ENCODE peak calls at places on chromosome 18, in seven cellular contexts. C is H9, T is trophoblast cell, G is IMR-90, H is neuronal stem cell, X is mesendoderm, P is mesenchymal stem cell. A is an unnamed sample.

GRCh38 chr18:46754188-46754587 is 2.7 kb downstream of the ST8SIA5 start:
- DNase-seq in C (no peak), T (no peak), G (no peak), H (no peak), X (no peak), P (peak), A (no peak)

GRCh38 chr18:40904295-40904694 is 1050.7 kb upstream of the PIK3C3 start:
- DNase-seq in C (no peak), T (no peak), G (peak), H (no peak), X (no peak), P (no peak), A (no peak)

GRCh38 chr18:73244411-73244810 is 376.6 kb upstream of the NETO1 start:
- DNase-seq in C (no peak), T (no peak), G (peak), H (no peak), X (no peak), P (no peak), A (no peak)

GRCh38 chr18:77482190-77482928 is 232.7 kb downstream of the GALR1 start:
- DNase-seq in C (no peak), T (no peak), G (no peak), H (no peak), X (no peak), P (no peak), A (no peak)

GRCh38 chr18:59988098-59988706 is 88.4 kb downstream of the PMAIP1 start:
- DNase-seq in C (no peak), T (peak), G (peak), H (peak), X (peak), P (peak), A (no peak)

GRCh38 chr18:21000667-21001066 is 110.9 kb downstream of the ROCK1 start:
- DNase-seq in C (no peak), T (no peak), G (peak), H (no peak), X (no peak), P (no peak), A (no peak)

GRCh38 chr18:70720607-70721006 is 431.8 kb downstream of the SOCS6 start:
- DNase-seq in C (no peak), T (no peak), G (no peak), H (no peak), X (no peak), P (no peak), A (no peak)

GRCh38 chr18:77131100-77131651 is 1.4 kb downstream of the MBP start:
- DNase-seq in C (no peak), T (no peak), G (no peak), H (no peak), X (no peak), P (no peak), A (no peak)

GRCh38 chr18:58412844-58413666 is 215.8 kb downstream of the ALPK2 start:
- DNase-seq in C (no peak), T (no peak), G (no peak), H (no peak), X (no peak), P (no peak), A (no peak)

GRCh38 chr18:67735506-67735905 is 219.0 kb upstream of the DSEL start:
- DNase-seq in C (no peak), T (no peak), G (no peak), H (no peak), X (no peak), P (no peak), A (no peak)

GRCh38 chr18:11902522-11903292 is 5.4 kb downstream of the MPPE1 start:
- DNase-seq in C (no peak), T (no peak), G (peak), H (no peak), X (peak), P (no peak), A (no peak)

GRCh38 chr18:12765127-12765526 is 62.3 kb downstream of the PSMG2 start:
- DNase-seq in C (peak), T (no peak), G (no peak), H (no peak), X (peak), P (no peak), A (no peak)

GRCh38 chr18:32391126-32391525 is 79.6 kb downstream of the GAREM1 start:
- DNase-seq in C (no peak), T (no peak), G (no peak), H (no peak), X (no peak), P (no peak), A (no peak)

GRCh38 chr18:58054041-58054733 is 10.2 kb downstream of the NEDD4L start:
- DNase-seq in C (peak), T (peak), G (peak), H (no peak), X (peak), P (peak), A (no peak)

GRCh38 chr18:43271593-43272432 is 5.5 kb downstream of the SYT4 start:
- DNase-seq in C (no peak), T (no peak), G (peak), H (peak), X (peak), P (peak), A (no peak)

GRCh38 chr18:5440297-5440696 is 103.5 kb downstream of the EPB41L3 start:
- DNase-seq in C (no peak), T (no peak), G (peak), H (no peak), X (no peak), P (no peak), A (no peak)

GRCh38 chr18:23302514-23302851 is 150.6 kb upstream of the RIOK3 start:
- DNase-seq in C (no peak), T (no peak), G (no peak), H (no peak), X (no peak), P (no peak), A (no peak)

GRCh38 chr18:56575819-56576663 is 62.4 kb downstream of the TXNL1 start:
- DNase-seq in C (no peak), T (peak), G (peak), H (peak), X (peak), P (peak), A (no peak)

GRCh38 chr18:13137939-13138821 is 80.4 kb upstream of the LDLRAD4 start:
- DNase-seq in C (no peak), T (peak), G (peak), H (no peak), X (no peak), P (no peak), A (no peak)

GRCh38 chr18:36381075-36381474 is 83.6 kb downstream of the FHOD3 start:
- DNase-seq in C (no peak), T (no peak), G (no peak), H (no peak), X (no peak), P (no peak), A (no peak)

GRCh38 chr18:36378194-36378593 is 80.7 kb downstream of the FHOD3 start:
- DNase-seq in C (no peak), T (no peak), G (no peak), H (no peak), X (peak), P (no peak), A (no peak)

GRCh38 chr18:36377626-36378025 is 80.1 kb downstream of the FHOD3 start:
- DNase-seq in C (no peak), T (no peak), G (no peak), H (no peak), X (no peak), P (no peak), A (no peak)

GRCh38 chr18:36380173-36380827 is 82.8 kb downstream of the FHOD3 start:
- DNase-seq in C (no peak), T (no peak), G (no peak), H (no peak), X (no peak), P (no peak), A (no peak)

DNA sequence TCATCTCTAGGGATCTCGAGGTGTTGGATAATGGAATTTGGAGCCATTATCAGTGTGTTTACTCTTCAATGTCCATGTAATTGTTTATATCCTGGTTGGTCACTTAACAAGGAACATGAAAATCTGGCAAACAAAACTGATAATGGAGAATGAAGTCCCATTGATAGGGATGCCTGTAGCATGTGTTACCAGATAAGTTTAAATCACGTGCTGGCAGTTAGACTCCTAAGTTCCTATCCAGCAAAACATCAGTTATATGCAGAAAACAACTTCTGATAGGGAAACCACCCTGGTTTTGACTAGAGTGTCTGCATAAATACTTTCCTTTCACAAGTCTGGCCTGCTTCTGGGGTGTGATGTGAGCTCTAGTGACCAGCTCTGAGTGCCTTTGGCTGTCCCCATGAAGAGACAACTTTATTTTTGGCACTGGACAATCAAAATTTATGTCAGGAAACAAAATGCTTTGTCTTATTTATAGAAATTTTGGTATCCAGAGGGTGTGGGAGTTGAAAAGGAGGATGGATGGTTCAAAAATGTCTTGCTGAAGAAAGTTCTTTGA is 82.0 kb downstream of the FHOD3 start:
- DNase-seq in C (no peak), T (no peak), G (no peak), H (no peak), X (peak), P (no peak), A (no peak)
- H3K4ac ChIP-seq in C (no peak), T (no peak), G (no peak), H (no peak), X (no peak), P (no peak), A (no peak)

GRCh38 chr18:2697184-2697583 is 41.7 kb downstream of the SMCHD1 start:
- DNase-seq in C (no peak), T (no peak), G (no peak), H (no peak), X (no peak), P (no peak), A (no peak)

GRCh38 chr18:2687390-2688001 is 32.0 kb downstream of the SMCHD1 start:
- DNase-seq in C (no peak), T (no peak), G (no peak), H (no peak), X (no peak), P (no peak), A (no peak)

GRCh38 chr18:2692508-2692907 is 37.0 kb downstream of the SMCHD1 start:
- DNase-seq in C (no peak), T (no peak), G (no peak), H (no peak), X (no peak), P (no peak), A (no peak)
- H3K4ac ChIP-seq in C (no peak), T (no peak), G (no peak), H (no peak), X (no peak), P (no peak), A (no peak)

GRCh38 chr18:74274690-74275089 is 17.1 kb downstream of the CYB5A start:
- DNase-seq in C (no peak), T (no peak), G (no peak), H (no peak), X (no peak), P (peak), A (no peak)
- H3K4ac ChIP-seq in C (no peak), T (no peak), G (no peak), H (no peak), X (no peak), P (no peak), A (no peak)

GRCh38 chr18:79030680-79031079 is 38.5 kb upstream of the ATP9B start:
- DNase-seq in C (no peak), T (no peak), G (no peak), H (no peak), X (no peak), P (no peak), A (no peak)
- H3K4ac ChIP-seq in C (no peak), T (no peak), G (no peak), H (no peak), X (no peak), P (no peak), A (no peak)